ENCODE peak calls at places on chromosomes 11 and 22, in four cellular contexts. B is mesenchymal stem cell, Z is IMR-90, Y is H9. H is an unnamed sample.

GRCh38 chr22:49628351-49629023 is 199.2 kb downstream of the BRD1 start:
- DNase-seq in Y (no peak), B (no peak), Z (no peak), H (peak; percentile 96)

GRCh38 chr11:113632981-113633380 is 73.1 kb downstream of the TMPRSS5 start:
- DNase-seq in Z (no peak), Y (no peak), B (no peak), H (no peak)

GRCh38 chr11:8282621-8283509 is 19.2 kb upstream of the LMO1 start:
- DNase-seq in Z (no peak), B (no peak), Y (peak; percentile 59), H (no peak)

GRCh38 chr11:96424693-96425092 is 34.9 kb downstream of the JRKL start:
- DNase-seq in Y (no peak), B (peak; percentile 5), Z (peak; percentile 44), H (no peak)

GRCh38 chr11:70481625-70482528 is 83.5 kb downstream of the CTTN start:
- DNase-seq in Y (no peak), Z (peak; percentile 63), B (peak; percentile 21), H (no peak)

GRCh38 chr22:30044369-30044768 is 35.9 kb upstream of the HORMAD2 start:
- DNase-seq in B (peak; percentile 85), Z (peak; percentile 93), Y (no peak), H (no peak)

GRCh38 chr22:35629406-35630234 is 12.5 kb upstream of the MB start:
- DNase-seq in B (peak; percentile 98), Y (peak; percentile 57), Z (peak; percentile 98), H (no peak)

GRCh38 chr11:113400631-113401230 is 13.2 kb downstream of the ANKK1 start:
- DNase-seq in B (no peak), Z (no peak), Y (no peak), H (no peak)

GRCh38 chr11:61946894-61947293 is 3.3 kb upstream of the BEST1 start:
- DNase-seq in B (peak; percentile 35), Y (no peak), Z (no peak), H (no peak)

GRCh38 chr11:14455648-14456430 is 43.8 kb downstream of the COPB1 start:
- DNase-seq in Y (no peak), B (no peak), Z (peak; percentile 66), H (no peak)

GRCh38 chr11:57638005-57638760 is 11.5 kb downstream of the YPEL4 start:
- DNase-seq in Z (peak; percentile 84), B (peak; percentile 90), Y (peak; percentile 95), H (peak; percentile 93)

GRCh38 chr11:85619497-85619896 is 7.6 kb downstream of the DLG2 start:
- DNase-seq in Y (no peak), Z (no peak), B (no peak), H (no peak)

GRCh38 chr22:38219644-38220043 is 17.9 kb downstream of the MAFF start:
- DNase-seq in Z (no peak), Y (no peak), B (no peak), H (no peak)

GRCh38 chr11:78646564-78647185 is 72.0 kb upstream of the NARS2 start:
- DNase-seq in Y (peak; percentile 56), Z (peak; percentile 49), B (peak; percentile 47), H (peak; percentile 46)

GRCh38 chr11:115929618-115930129 is 425.5 kb upstream of the CADM1 start:
- DNase-seq in Z (no peak), B (no peak), Y (no peak), H (no peak)

GRCh38 chr11:61392991-61393595 is 706 bp downstream of the TMEM216 start:
- DNase-seq in B (peak; percentile 50), Z (peak; percentile 34), Y (no peak), H (peak; percentile 11)

GRCh38 chr11:31687861-31688260 is 123.3 kb downstream of the PAX6 start:
- DNase-seq in Z (no peak), B (no peak), Y (no peak), H (no peak)

GRCh38 chr11:64095949-64096348 is 60.2 kb downstream of the FLRT1 start:
- DNase-seq in B (no peak), Y (no peak), Z (no peak), H (no peak)

GRCh38 chr11:113184498-113184897 is 129.9 kb upstream of the TTC12 start:
- DNase-seq in B (peak; percentile 94), Y (no peak), Z (peak; percentile 56), H (no peak)

GRCh38 chr11:93515438-93515837 is 27.8 kb downstream of the SMCO4 start:
- DNase-seq in B (no peak), Z (no peak), Y (no peak), H (no peak)

GRCh38 chr11:11743216-11743615 is 98.6 kb upstream of the USP47 start:
- DNase-seq in Y (no peak), Z (no peak), B (no peak), H (no peak)

GRCh38 chr22:48071828-48072227 is 1309.4 kb downstream of the TBC1D22A start:
- DNase-seq in Z (no peak), Y (no peak), B (no peak), H (no peak)

GRCh38 chr11:61152816-61153592 is 8.2 kb downstream of the VPS37C start:
- DNase-seq in B (peak; percentile 90), Y (no peak), Z (peak; percentile 70), H (no peak)

GRCh38 chr22:39176067-39176621 is 23.7 kb upstream of the CBX7 start:
- DNase-seq in B (peak; percentile 80), Y (peak; percentile 88), Z (peak; percentile 58), H (peak; percentile 69)

GRCh38 chr11:13169709-13170108 is 107.9 kb upstream of the BMAL1 start:
- DNase-seq in B (peak; percentile 65), Z (peak; percentile 94), Y (no peak), H (no peak)

GRCh38 chr11:134978388-134979088 is 566.5 kb upstream of the B3GAT1 start:
- DNase-seq in Z (no peak), B (no peak), Y (peak; percentile 53), H (no peak)

GRCh38 chr11:1307163-1307870 is 2.1 kb downstream of the TOLLIP start:
- DNase-seq in B (no peak), Z (no peak), Y (no peak), H (no peak)

GRCh38 chr11:59756496-59756840 is 1.3 kb downstream of the STX3 start:
- DNase-seq in Y (no peak), B (no peak), Z (no peak), H (no peak)
- H3K27ac ChIP-seq in Y (no peak overlapping the region), B (peak overlapping the region; percentile 97), Z (no peak overlapping the region), H (no peak overlapping the region)

DNA sequence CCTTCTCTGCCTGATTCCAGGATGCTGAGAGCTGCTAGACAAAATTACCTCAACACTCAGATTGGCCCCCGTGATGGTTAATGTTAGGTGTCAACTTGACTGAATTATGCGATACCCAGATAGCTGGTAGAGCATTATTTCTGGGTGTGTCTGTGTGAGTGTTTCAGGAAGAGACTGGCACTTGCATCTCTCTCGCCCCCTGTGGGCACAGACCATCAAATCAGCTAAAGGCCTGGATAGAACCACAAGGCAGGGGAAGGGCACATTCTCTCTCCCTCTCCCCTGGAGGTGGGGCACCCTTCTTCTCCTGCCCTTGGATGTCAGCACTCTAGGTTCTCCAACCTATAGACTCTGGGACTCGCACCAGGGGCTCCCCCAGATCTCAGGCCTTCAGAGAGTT is 79.7 kb downstream of the KIRREL3 start:
- DNase-seq in B (no peak), Y (peak; percentile 28), Z (no peak), H (no peak)
- H2BK15ac ChIP-seq in B (no peak overlapping the region), Y (no peak overlapping the region), Z (no peak overlapping the region), H (no peak overlapping the region)

GRCh38 chr22:19757140-19757984 is 3.2 kb upstream of the TBX1 start:
- DNase-seq in Z (no peak), Y (no peak), B (peak; percentile 31), H (no peak)
- H2AFZ ChIP-seq in Z (peak overlapping the region; percentile 21), Y (no peak overlapping the region), B (no peak overlapping the region), H (no peak overlapping the region)

GRCh38 chr11:65446446-65447277 is 24.1 kb downstream of the NEAT1 start:
- DNase-seq in Y (no peak), Z (peak; percentile 53), B (no peak), H (no peak)
- H3K27ac ChIP-seq in Y (no peak overlapping the region), Z (peak overlapping the region; percentile 3), B (peak overlapping the region; percentile 74), H (no peak overlapping the region)

GRCh38 chr22:27501191-27501936 is 300.2 kb downstream of the MN1 start:
- DNase-seq in B (no peak), Y (no peak), Z (no peak), H (no peak)
- H2BK15ac ChIP-seq in B (no peak overlapping the region), Y (no peak overlapping the region), Z (no peak overlapping the region), H (no peak overlapping the region)

GRCh38 chr22:19547620-19548019 is 23.4 kb upstream of the CLDN5 start:
- DNase-seq in Z (no peak), Y (no peak), B (no peak), H (no peak)

GRCh38 chr22:19540394-19540793 is 16.2 kb upstream of the CLDN5 start:
- DNase-seq in Y (no peak), B (no peak), Z (no peak), H (no peak)

GRCh38 chr22:19546680-19547079 is 22.5 kb upstream of the CLDN5 start:
- DNase-seq in Z (no peak), Y (no peak), B (no peak), H (no peak)

GRCh38 chr22:19545935-19546207 is 21.7 kb upstream of the CLDN5 start:
- DNase-seq in Y (no peak), B (no peak), Z (no peak), H (no peak)

DNA sequence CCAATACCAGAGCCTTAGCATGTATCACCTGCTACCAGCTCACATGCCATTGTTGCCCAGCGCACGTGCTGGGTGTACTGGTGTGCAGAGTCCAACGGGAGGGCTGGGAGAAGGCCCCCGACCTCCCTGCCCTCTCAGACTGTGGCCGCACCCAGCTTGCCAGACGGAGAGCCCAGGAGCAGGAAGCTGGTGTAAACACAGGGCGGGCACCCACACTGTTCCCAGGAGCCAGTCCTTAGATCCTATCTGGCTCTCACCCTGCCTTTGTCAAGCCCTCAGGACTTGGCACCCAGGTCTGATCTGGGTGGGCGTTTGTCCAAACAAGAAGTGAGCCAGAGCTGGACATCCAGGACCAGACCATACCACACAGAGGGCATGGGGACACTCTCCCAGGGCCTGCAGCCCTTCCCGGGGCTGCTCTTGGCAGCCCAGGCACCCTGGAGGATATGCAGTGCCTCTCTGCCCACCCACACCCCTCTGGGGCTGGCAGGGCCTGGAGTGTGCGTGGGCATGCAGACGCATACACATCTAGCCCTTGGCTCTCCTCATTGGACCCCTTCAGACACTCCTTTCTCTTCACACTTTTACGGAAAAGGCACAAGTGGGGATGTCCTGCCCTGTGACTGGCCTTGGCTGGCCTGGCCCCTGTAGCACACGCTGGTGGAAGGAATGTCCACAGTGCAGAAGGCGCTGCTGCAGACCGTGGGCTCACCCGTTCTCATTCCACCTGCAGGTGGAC is 19.9 kb upstream of the CLDN5 start:
- DNase-seq in B (no peak), Y (no peak), Z (no peak), H (no peak)
- H2AFZ ChIP-seq in B (no peak overlapping the region), Y (no peak overlapping the region), Z (peak overlapping the region; percentile 14), H (no peak overlapping the region)

DNA sequence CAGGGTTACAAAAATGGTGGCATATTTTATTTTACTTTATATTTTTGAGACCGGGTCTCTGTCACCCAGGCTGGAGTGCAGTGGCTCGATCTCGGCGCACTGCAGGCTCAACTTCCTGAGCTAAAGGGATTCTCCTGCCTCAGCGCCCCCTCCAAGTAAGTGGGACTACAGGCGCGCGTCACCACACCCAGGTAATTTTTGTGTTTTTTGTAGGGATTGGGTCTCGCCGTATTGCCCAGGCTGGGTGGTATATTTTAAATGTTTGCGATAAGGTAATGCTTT is 652 bp upstream of the FOSL1 start:
- DNase-seq in Z (no peak), Y (no peak), B (no peak), H (no peak)
- H3K27ac ChIP-seq in Z (peak overlapping the region; percentile 48), Y (no peak overlapping the region), B (peak overlapping the region; percentile 66), H (no peak overlapping the region)

H was measured in neuronal stem cell.